ENCODE peak calls at places on chromosomes 2 and 18, in five cellular contexts. W, U, C, N and S are unnamed samples.

GRCh38 chr2:105879798-105880300 is 135.1 kb downstream of the NCK2 start:
- DNase-seq in W (no peak), U (no peak), C (no peak), N (no peak), S (no peak)

GRCh38 chr2:104487381-104487780 is 366.5 kb upstream of the POU3F3 start:
- DNase-seq in W (no peak), U (no peak), C (no peak), N (peak; percentile 39), S (no peak)

GRCh38 chr2:240637116-240637900 is 12.0 kb downstream of the GPR35 start:
- DNase-seq in W (no peak), U (no peak), C (no peak), N (no peak), S (no peak)

GRCh38 chr2:165273176-165273575 is 34.0 kb downstream of the SCN2A start:
- DNase-seq in W (no peak), U (no peak), C (no peak), N (no peak), S (no peak)

GRCh38 chr2:48851161-48851560 is 95.6 kb upstream of the LHCGR start:
- DNase-seq in W (no peak), U (no peak), C (no peak), N (peak; percentile 55), S (peak; percentile 39)

GRCh38 chr2:39437522-39438296 is 624 bp upstream of the MAP4K3 start:
- DNase-seq in W (peak; percentile 16), U (peak; percentile 47), C (no peak), N (no peak), S (peak; percentile 51)

GRCh38 chr2:112493858-112494648 is 12.1 kb downstream of the TTL start:
- DNase-seq in W (no peak), U (no peak), C (no peak), N (peak; percentile 57), S (peak; percentile 33)

GRCh38 chr2:54479422-54479821 is 23.3 kb downstream of the SPTBN1 start:
- DNase-seq in W (no peak), U (no peak), C (no peak), N (peak; percentile 46), S (no peak)

GRCh38 chr2:226474131-226474530 is 325.5 kb downstream of the IRS1 start:
- DNase-seq in W (no peak), U (no peak), C (no peak), N (no peak), S (no peak)

GRCh38 chr18:67531929-67532328 is 15.4 kb upstream of the DSEL start:
- DNase-seq in W (no peak), U (no peak), C (no peak), N (no peak), S (no peak)

GRCh38 chr18:48621815-48622555 is 83.2 kb downstream of the CTIF start:
- DNase-seq in W (no peak), U (no peak), C (no peak), N (peak; percentile 53), S (no peak)

GRCh38 chr2:29456429-29456828 is 341.2 kb downstream of the CLIP4 start:
- DNase-seq in W (no peak), U (no peak), C (no peak), N (no peak), S (no peak)

GRCh38 chr2:33577660-33578059 is 21.4 kb downstream of the FAM98A start:
- DNase-seq in W (no peak), U (no peak), C (no peak), N (peak; percentile 16), S (no peak)

GRCh38 chr2:215896921-215897320 is 116.4 kb downstream of the MREG start:
- DNase-seq in W (no peak), U (no peak), C (no peak), N (no peak), S (no peak)

GRCh38 chr2:20122864-20123263 is 71.4 kb upstream of the LAPTM4A start:
- DNase-seq in W (no peak), U (no peak), C (no peak), N (no peak), S (no peak)

GRCh38 chr2:33433279-33434235 is 42.9 kb upstream of the RASGRP3 start:
- DNase-seq in W (no peak), U (no peak), C (no peak), N (no peak), S (no peak)

GRCh38 chr2:182949572-182950189 is 83.2 kb upstream of the FRZB start:
- DNase-seq in W (no peak), U (no peak), C (no peak), N (peak; percentile 10), S (peak; percentile 51)

GRCh38 chr2:174048238-174048637 is 83.1 kb upstream of the SP3 start:
- DNase-seq in W (no peak), U (no peak), C (no peak), N (no peak), S (no peak)

GRCh38 chr2:75041226-75041625 is 82.8 kb downstream of the POLE4 start:
- DNase-seq in W (no peak), U (no peak), C (no peak), N (no peak), S (no peak)
- H3K27ac ChIP-seq in W (no peak overlapping the region), U (no peak overlapping the region), C (no peak overlapping the region), N (no peak overlapping the region), S (no peak overlapping the region)

DNA sequence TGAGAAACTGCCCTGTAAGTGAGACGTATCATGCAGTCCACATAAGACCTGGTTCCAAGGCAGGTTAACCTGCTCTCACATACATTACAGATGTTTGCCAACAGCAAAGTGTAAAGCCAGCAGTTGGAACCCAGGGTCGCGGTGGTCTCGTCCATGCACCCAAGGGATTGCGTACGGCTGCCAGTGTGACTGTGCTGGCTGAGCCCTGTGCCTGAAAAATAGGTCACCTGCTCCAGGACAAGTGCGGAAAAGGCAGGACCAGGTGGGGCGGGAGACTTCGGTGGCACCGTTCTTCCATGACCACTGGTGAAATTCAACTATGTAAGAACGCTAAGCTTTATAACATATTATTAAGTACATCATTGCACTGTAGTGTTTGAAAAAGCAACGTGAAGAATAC is 110.5 kb downstream of the MBP start:
- DNase-seq in W (no peak), U (no peak), C (no peak), N (no peak), S (no peak)
- H3K27ac ChIP-seq in W (no peak overlapping the region), U (no peak overlapping the region), C (no peak overlapping the region), N (no peak overlapping the region), S (no peak overlapping the region)

GRCh38 chr18:420661-421060 is 79.8 kb downstream of the COLEC12 start:
- DNase-seq in W (no peak), U (no peak), C (peak; percentile 7), N (no peak), S (no peak)
- H3K27ac ChIP-seq in W (no peak overlapping the region), U (no peak overlapping the region), C (no peak overlapping the region), N (peak overlapping the region; percentile 81), S (no peak overlapping the region)

DNA sequence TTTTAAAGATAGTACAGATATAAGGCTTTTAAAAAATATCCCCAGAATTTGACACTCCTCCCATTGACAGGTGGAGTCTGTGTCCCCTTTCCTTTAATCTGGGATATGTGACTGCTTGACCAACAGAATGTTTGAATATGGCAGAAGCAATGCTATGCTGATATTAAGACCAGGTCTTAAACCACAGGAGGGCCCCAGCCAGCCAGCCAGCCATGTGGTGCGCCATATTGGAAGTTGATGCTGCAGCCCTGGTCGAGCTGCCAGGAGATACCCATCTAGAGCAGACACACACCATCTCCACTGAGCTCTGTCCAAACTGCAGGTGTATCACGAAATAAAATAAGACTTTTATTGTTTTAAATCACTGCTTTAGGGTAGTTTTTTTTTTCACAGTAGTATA is 122.3 kb upstream of the CAB39 start:
- DNase-seq in W (no peak), U (no peak), C (no peak), N (no peak), S (no peak)
- H3K27ac ChIP-seq in W (no peak overlapping the region), U (no peak overlapping the region), C (no peak overlapping the region), N (no peak overlapping the region), S (no peak overlapping the region)

GRCh38 chr2:27885656-27886055 is 4.5 kb downstream of the RBKS start:
- DNase-seq in W (no peak), U (no peak), C (no peak), N (peak; percentile 12), S (no peak)

GRCh38 chr2:27888790-27889189 is 1.4 kb downstream of the RBKS start:
- DNase-seq in W (no peak), U (no peak), C (no peak), N (peak; percentile 68), S (no peak)

GRCh38 chr2:27887830-27888229 is 2.4 kb downstream of the RBKS start:
- DNase-seq in W (no peak), U (no peak), C (no peak), N (no peak), S (no peak)

GRCh38 chr2:27886322-27886721 is 3.9 kb downstream of the RBKS start:
- DNase-seq in W (no peak), U (no peak), C (no peak), N (no peak), S (no peak)

GRCh38 chr2:27887122-27887521 is 3.1 kb downstream of the RBKS start:
- DNase-seq in W (no peak), U (no peak), C (no peak), N (no peak), S (no peak)
- H3K27ac ChIP-seq in W (no peak overlapping the region), U (no peak overlapping the region), C (no peak overlapping the region), N (no peak overlapping the region), S (no peak overlapping the region)

DNA sequence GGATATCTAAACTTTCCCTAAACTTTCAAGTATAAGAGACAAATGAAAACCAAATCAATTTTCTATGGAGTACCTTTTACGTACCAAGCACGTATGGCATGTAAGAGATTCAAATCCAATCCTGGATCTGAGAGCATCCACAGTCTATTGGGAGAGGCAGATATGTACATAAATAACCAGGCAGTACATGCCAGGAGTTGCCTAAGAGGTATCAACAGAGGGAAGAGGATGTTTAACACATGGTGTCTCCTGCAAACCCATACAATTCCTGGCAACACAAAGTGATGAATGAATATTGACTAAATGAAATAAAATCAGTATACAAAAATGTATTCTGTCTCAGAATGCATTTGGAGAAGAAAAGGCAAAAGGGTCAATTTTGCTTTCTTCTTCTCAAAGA is 116.5 kb downstream of the PIGN start:
- DNase-seq in W (no peak), U (no peak), C (no peak), N (no peak), S (no peak)
- H3K27ac ChIP-seq in W (no peak overlapping the region), U (no peak overlapping the region), C (no peak overlapping the region), N (no peak overlapping the region), S (no peak overlapping the region)